ENCODE peak calls at places on chromosomes 6 and 20, in six cellular contexts. K is IMR-90; Y is lower lobe of right lung; U is CD4-positive, alpha-beta memory T cell; F is CD8-positive, alpha-beta T cell; H is psoas muscle. Z is an unnamed sample. For H3K4me1, the result is how much of the 10 kb centered on the place peaks cover.

GRCh38 chr6:42260972-42261371 is 43.3 kb upstream of the MRPS10 start:
- DNase-seq in H (no peak), F (no peak), Y (no peak), U (peak), K (no peak), Z (no peak)

GRCh38 chr6:27795697-27796494 is 116.3 kb downstream of the OR2B2 start:
- DNase-seq in U (peak), H (no peak), K (peak), Y (no peak), F (no peak), Z (peak)

GRCh38 chr6:41428995-41429417 is 93.6 kb downstream of the NCR2 start:
- DNase-seq in K (peak), F (no peak), H (peak), Y (peak), U (no peak), Z (no peak)

GRCh38 chr20:61929971-61930666 is 135.6 kb downstream of the TAF4 start:
- DNase-seq in U (no peak), F (no peak), K (no peak), H (no peak), Y (peak), Z (no peak)

GRCh38 chr6:153424719-153425400 is 293.8 kb upstream of the RGS17 start:
- DNase-seq in K (no peak), U (no peak), H (no peak), F (no peak), Y (no peak), Z (no peak)

GRCh38 chr20:33099842-33100538 is 20.5 kb downstream of the BPIFB4 start:
- DNase-seq in U (no peak), H (no peak), K (no peak), F (no peak), Y (no peak), Z (no peak)

GRCh38 chr20:37867289-37868195 is 35.4 kb upstream of the VSTM2L start:
- DNase-seq in K (no peak), Y (no peak), U (no peak), F (no peak), H (no peak), Z (no peak)

GRCh38 chr6:22412994-22413393 is 116.2 kb upstream of the PRL start:
- DNase-seq in K (no peak), U (no peak), F (no peak), Y (no peak), H (no peak), Z (no peak)

GRCh38 chr20:38804682-38805501 is 605 bp upstream of the PPP1R16B start:
- DNase-seq in K (no peak), H (peak), F (peak), Y (peak), U (peak), Z (peak)

GRCh38 chr6:41413250-41413649 is 77.8 kb downstream of the NCR2 start:
- DNase-seq in H (no peak), K (no peak), F (no peak), U (no peak), Y (no peak), Z (no peak)

GRCh38 chr20:18496042-18496441 is 983 bp downstream of the RBBP9 start:
- DNase-seq in Y (no peak), U (no peak), H (no peak), F (no peak), K (no peak), Z (no peak)

GRCh38 chr6:164832410-164832809 is 477.0 kb downstream of the C6orf118 start:
- DNase-seq in K (no peak), U (no peak), H (no peak), Y (no peak), F (no peak), Z (no peak)

GRCh38 chr20:60381643-60382400 is 423.6 kb downstream of the CDH26 start:
- DNase-seq in Y (no peak), K (no peak), H (no peak), F (no peak), U (no peak), Z (no peak)

GRCh38 chr6:34102099-34102656 is 43.7 kb downstream of the GRM4 start:
- DNase-seq in K (no peak), F (no peak), Y (no peak), U (no peak), H (no peak), Z (no peak)

GRCh38 chr6:170200458-170200891 is 90.4 kb downstream of the DLL1 start:
- DNase-seq in H (no peak), K (peak), Y (no peak), F (no peak), U (no peak), Z (no peak)

GRCh38 chr6:105834548-105834947 is 251.6 kb upstream of the PRDM1 start:
- DNase-seq in F (no peak), U (no peak), Y (no peak), K (no peak), H (no peak), Z (no peak)

GRCh38 chr6:35728663-35729348 is 8.0 kb upstream of the ARMC12 start:
- DNase-seq in Y (peak), K (no peak), H (peak), F (no peak), U (peak), Z (peak)
- H3K4me3 ChIP-seq in Y (peak), K (no peak), H (peak), F (peak), U (peak), Z (peak)

DNA sequence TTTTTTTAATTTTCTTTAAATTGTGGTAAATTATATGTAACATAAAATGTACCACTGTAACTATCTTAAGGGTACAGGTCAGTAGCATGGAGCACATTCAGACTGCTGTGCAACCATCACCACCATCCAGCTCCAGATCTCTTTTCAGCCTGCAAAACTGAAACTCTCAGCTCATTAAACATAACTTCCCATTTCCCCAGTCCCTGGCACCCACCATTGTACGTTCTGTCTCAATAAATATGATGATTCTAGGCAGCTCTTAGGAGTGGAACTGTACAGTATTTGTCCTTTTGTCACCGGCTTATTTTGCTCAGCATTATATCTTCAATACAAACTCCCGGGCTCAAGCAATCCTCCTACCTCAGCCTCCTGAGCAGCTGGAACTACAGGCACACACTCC is 1.5 kb downstream of the ZC3H12D start:
- DNase-seq in F (no peak), H (no peak), U (no peak), K (no peak), Y (no peak), Z (no peak)
- H3K4me1 ChIP-seq in F (under half), H (under half), U (under half), K (under half), Y (under half), Z (half or more)

GRCh38 chr6:26474439-26474881 is 16.7 kb downstream of the BTN2A1 start:
- DNase-seq in K (no peak), F (no peak), U (no peak), Y (no peak), H (no peak), Z (no peak)

GRCh38 chr6:26473758-26474438 is 16.1 kb downstream of the BTN2A1 start:
- DNase-seq in Y (peak), K (peak), H (peak), U (peak), F (peak), Z (peak)

GRCh38 chr6:26471970-26472369 is 14.2 kb downstream of the BTN2A1 start:
- DNase-seq in Y (no peak), H (no peak), F (no peak), K (no peak), U (no peak), Z (no peak)

GRCh38 chr6:26473429-26473757 is 15.6 kb downstream of the BTN2A1 start:
- DNase-seq in U (no peak), H (no peak), K (no peak), F (no peak), Y (no peak), Z (no peak)

GRCh38 chr6:26472549-26473245 is 14.9 kb downstream of the BTN2A1 start:
- DNase-seq in K (no peak), Y (no peak), H (no peak), U (peak), F (no peak), Z (no peak)
- H3K4me3 ChIP-seq in K (no peak), Y (peak), H (no peak), U (peak), F (peak), Z (peak)

GRCh38 chr6:109000289-109000688 is 94.4 kb downstream of the SESN1 start:
- DNase-seq in H (no peak), K (no peak), F (no peak), Y (no peak), U (no peak), Z (no peak)

GRCh38 chr6:109001554-109001953 is 93.1 kb downstream of the SESN1 start:
- DNase-seq in F (no peak), U (no peak), Y (no peak), K (no peak), H (no peak), Z (no peak)

GRCh38 chr6:108998460-108998859 is 96.2 kb downstream of the SESN1 start:
- DNase-seq in F (no peak), Y (no peak), H (no peak), U (no peak), K (no peak), Z (no peak)

GRCh38 chr6:109002100-109002697 is 92.4 kb downstream of the SESN1 start:
- DNase-seq in F (no peak), K (peak), Y (no peak), H (no peak), U (no peak), Z (no peak)

GRCh38 chr6:108999428-108999827 is 95.2 kb downstream of the SESN1 start:
- DNase-seq in Y (no peak), F (no peak), H (no peak), K (no peak), U (no peak), Z (no peak)
- H3K4me1 ChIP-seq in Y (under half), F (under half), H (half or more), K (under half), U (under half), Z (under half)

GRCh38 chr6:118776607-118777549 is 117.1 kb upstream of the ASF1A start:
- DNase-seq in K (peak), H (peak), Y (no peak), F (peak), U (peak), Z (peak)
- H3K4me3 ChIP-seq in K (no peak), H (peak), Y (no peak), F (no peak), U (no peak), Z (no peak)

GRCh38 chr20:50519036-50519780 is 9.0 kb downstream of the PTPN1 start:
- DNase-seq in F (no peak), U (peak), K (no peak), H (no peak), Y (no peak), Z (no peak)
- H3K4me1 ChIP-seq in F (half or more), U (half or more), K (under half), H (half or more), Y (half or more), Z (half or more)

Z was measured in CD4-positive, CD25-positive, alpha-beta regulatory T cell.